ENCODE peak calls at places on chromosomes 5 and 9, in eight cellular contexts. Z is HFFc6, O is AG10803, T is Calu3, E is IMR-90, C is fibroblast of pulmonary artery, V is GM06990, W is coronary artery. Q is an unnamed sample.

GRCh38 chr9:134276463-134277245 is 49.6 kb upstream of the RXRA start:
- DNase-seq in Z (no peak), O (no peak), T (no peak), E (no peak), C (no peak), V (no peak), W (no peak), Q (no peak)

GRCh38 chr5:120053841-120054240 is 410.3 kb upstream of the PRR16 start:
- DNase-seq in Z (no peak), O (peak), T (no peak), E (no peak), C (peak), V (no peak), W (no peak), Q (no peak)

GRCh38 chr9:136965771-136966484 is 11.4 kb upstream of the PTGDS start:
- DNase-seq in Z (no peak), O (no peak), T (no peak), E (no peak), C (no peak), V (no peak), W (no peak), Q (no peak)

GRCh38 chr5:154446183-154447073 is 631 bp downstream of the SAP30L start:
- DNase-seq in Z (peak), O (peak), T (peak), E (peak), C (peak), V (peak), W (peak), Q (peak)

GRCh38 chr5:167049043-167049663 is 1242.3 kb upstream of the WWC1 start:
- DNase-seq in Z (no peak), O (peak), T (peak), E (no peak), C (peak), V (no peak), W (no peak), Q (peak)

GRCh38 chr5:162786234-162786633 is 651.2 kb upstream of the CCNG1 start:
- DNase-seq in Z (no peak), O (no peak), T (no peak), E (no peak), C (no peak), V (no peak), W (no peak), Q (no peak)

GRCh38 chr5:155947394-155948062 is 379.4 kb upstream of the SGCD start:
- DNase-seq in Z (no peak), O (peak), T (no peak), E (peak), C (no peak), V (no peak), W (no peak), Q (no peak)

GRCh38 chr9:444528-444927 is 229.9 kb downstream of the DOCK8 start:
- DNase-seq in Z (no peak), O (no peak), T (no peak), E (no peak), C (no peak), V (no peak), W (no peak), Q (no peak)

GRCh38 chr5:164597293-164597900 is 1092.0 kb downstream of the MAT2B start:
- DNase-seq in Z (no peak), O (no peak), T (peak), E (no peak), C (no peak), V (no peak), W (no peak), Q (peak)

GRCh38 chr5:150438873-150439546 is 10.5 kb downstream of the RPS14 start:
- DNase-seq in Z (peak), O (peak), T (peak), E (no peak), C (peak), V (no peak), W (no peak), Q (no peak)

GRCh38 chr5:127758884-127759283 is 55.7 kb downstream of the CCDC192 start:
- DNase-seq in Z (no peak), O (peak), T (no peak), E (no peak), C (peak), V (no peak), W (no peak), Q (no peak)

GRCh38 chr9:7368410-7369292 is 430.9 kb downstream of the DMAC1 start:
- DNase-seq in Z (peak), O (peak), T (no peak), E (peak), C (peak), V (no peak), W (no peak), Q (no peak)

GRCh38 chr5:176402684-176403083 is 13.7 kb downstream of the CLTB start:
- DNase-seq in Z (no peak), O (no peak), T (no peak), E (no peak), C (no peak), V (no peak), W (no peak), Q (no peak)

GRCh38 chr5:175743676-175744210 is 85.9 kb downstream of the HRH2 start:
- DNase-seq in Z (no peak), O (no peak), T (no peak), E (peak), C (peak), V (no peak), W (no peak), Q (no peak)

GRCh38 chr9:100222674-100223073 is 123.6 kb downstream of the INVS start:
- DNase-seq in Z (peak), O (peak), T (no peak), E (peak), C (peak), V (no peak), W (no peak), Q (no peak)
- TF ChIP-seq CTCF in Z (peak), O (peak), T (no peak), E (peak), C (peak), V (peak), W (peak), Q (peak)

GRCh38 chr9:33264473-33265177 is at the start of the genes BAG1 and CHMP5:
- DNase-seq in Z (peak), O (peak), T (peak), E (peak), C (peak), V (peak), W (peak), Q (peak)
- TF ChIP-seq CTCF in Z (peak), O (peak), T (no peak), E (peak), C (peak), V (peak), W (peak), Q (peak)

DNA sequence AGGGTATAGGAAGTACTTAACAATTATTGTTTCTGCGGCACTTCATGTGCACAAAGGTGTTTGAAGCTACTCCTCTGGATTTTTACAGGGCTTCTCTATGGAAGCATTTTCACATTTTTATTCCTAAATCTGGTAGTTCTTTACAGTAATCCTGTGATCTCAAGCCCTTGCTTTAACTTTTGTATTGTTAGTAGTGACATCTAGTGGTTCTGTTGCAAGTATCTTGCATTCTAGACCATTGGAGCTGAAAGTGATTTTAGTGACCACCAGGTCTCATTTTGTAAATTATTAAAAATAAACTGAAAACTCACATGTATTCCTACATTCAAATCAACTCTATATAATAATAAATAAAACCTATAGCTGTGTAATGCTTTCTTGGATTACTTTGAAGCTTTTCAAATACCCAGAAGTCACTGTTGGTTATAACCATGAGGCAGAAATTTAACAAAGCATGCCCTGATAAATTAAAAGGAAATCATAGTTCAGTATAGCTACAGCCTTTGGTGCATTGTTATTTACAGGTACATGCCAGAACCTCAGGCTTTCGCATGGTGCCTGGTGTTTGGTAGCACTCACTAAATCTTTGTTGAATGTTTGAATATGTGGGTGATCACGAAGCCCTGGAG is 18.9 kb downstream of the RPS23 start:
- DNase-seq in Z (peak), O (peak), T (no peak), E (peak), C (peak), V (no peak), W (no peak), Q (no peak)
- TF ChIP-seq CTCF in Z (peak), O (peak), T (no peak), E (peak), C (peak), V (peak), W (no peak), Q (peak)

GRCh38 chr9:90936380-90936779 is 134.8 kb downstream of the SYK start:
- DNase-seq in Z (no peak), O (no peak), T (no peak), E (no peak), C (no peak), V (no peak), W (no peak), Q (no peak)
- TF ChIP-seq CTCF in Z (no peak), O (no peak), T (no peak), E (no peak), C (no peak), V (no peak), W (no peak), Q (no peak)

GRCh38 chr9:130670644-130671043 is 6.2 kb downstream of the PRDM12 start:
- DNase-seq in Z (no peak), O (no peak), T (no peak), E (peak), C (peak), V (no peak), W (no peak), Q (no peak)

GRCh38 chr9:130669965-130670364 is 5.6 kb downstream of the PRDM12 start:
- DNase-seq in Z (no peak), O (no peak), T (no peak), E (no peak), C (no peak), V (no peak), W (no peak), Q (no peak)

GRCh38 chr9:130672933-130673615 is 8.7 kb downstream of the PRDM12 start:
- DNase-seq in Z (no peak), O (no peak), T (no peak), E (no peak), C (no peak), V (no peak), W (peak), Q (no peak)

GRCh38 chr9:130675396-130675795 is 11.0 kb downstream of the PRDM12 start:
- DNase-seq in Z (no peak), O (no peak), T (no peak), E (no peak), C (no peak), V (no peak), W (no peak), Q (no peak)

DNA sequence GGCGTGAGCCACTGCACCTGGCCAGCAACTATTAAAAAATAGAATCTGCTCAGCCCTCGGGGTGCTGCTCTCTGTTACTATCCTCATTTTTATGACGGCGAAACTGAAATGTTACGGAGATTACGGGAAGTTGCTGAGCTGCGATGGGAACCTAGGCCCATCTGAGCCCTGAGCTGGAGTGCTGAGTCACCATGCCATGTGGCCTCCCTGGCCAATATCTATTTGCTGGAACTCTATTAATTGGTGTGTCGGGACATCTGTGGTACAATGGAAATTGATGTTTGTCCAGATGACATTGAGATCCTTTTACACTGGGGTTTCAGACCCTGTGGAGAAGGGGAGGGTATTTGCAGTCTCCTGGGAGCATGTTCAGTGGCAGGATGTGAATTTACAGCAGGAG is 8.1 kb downstream of the PRDM12 start:
- DNase-seq in Z (no peak), O (no peak), T (no peak), E (no peak), C (no peak), V (no peak), W (no peak), Q (no peak)
- TF ChIP-seq CTCF in Z (no peak), O (no peak), T (no peak), E (no peak), C (no peak), V (no peak), W (no peak), Q (no peak)

Q was measured in GM13977.